ENCODE peak calls at places on chromosomes 6 and 20, in five cellular contexts. B is A549, L is aorta, V is right lobe of liver, H is IMR-90. I is an unnamed sample.

GRCh38 chr6:81739230-81740195 is 13.0 kb downstream of the TENT5A start:
- DNase-seq in B (no peak), V (no peak), H (no peak), L (no peak), I (no peak)

GRCh38 chr6:108897371-108897770 is 49.1 kb downstream of the ARMC2 start:
- DNase-seq in V (peak), L (no peak), H (peak), B (no peak), I (no peak)

GRCh38 chr6:143449082-143449481 is 1.4 kb downstream of the ADAT2 start:
- DNase-seq in V (no peak), H (no peak), B (no peak), L (no peak), I (no peak)

GRCh38 chr20:13870349-13870748 is 85.5 kb downstream of the NDUFAF5 start:
- DNase-seq in B (no peak), H (no peak), V (no peak), L (no peak), I (no peak)

GRCh38 chr6:109490708-109491107 is 7.7 kb upstream of the ZBTB24 start:
- DNase-seq in V (no peak), H (no peak), B (no peak), L (no peak), I (no peak)

GRCh38 chr20:48845000-48845399 is 17.2 kb upstream of the PREX1 start:
- DNase-seq in L (no peak), V (no peak), B (no peak), H (peak), I (no peak)

GRCh38 chr6:132937466-132937906 is 123.1 kb downstream of the RPS12 start:
- DNase-seq in V (no peak), L (no peak), H (peak), B (peak), I (no peak)

GRCh38 chr6:79872986-79873385 is 74.4 kb downstream of the ELOVL4 start:
- DNase-seq in B (no peak), L (no peak), V (no peak), H (peak), I (no peak)

GRCh38 chr6:70310063-70310694 is 7.3 kb upstream of the COL9A1 start:
- DNase-seq in B (no peak), L (no peak), V (no peak), H (peak), I (no peak)

GRCh38 chr6:84033523-84034451 is at the start of gene MRAP2:
- DNase-seq in H (no peak), L (peak), V (peak), B (peak), I (peak)

GRCh38 chr6:34606477-34607130 is 50.5 kb upstream of the SPDEF start:
- DNase-seq in B (no peak), L (no peak), H (no peak), V (no peak), I (no peak)

GRCh38 chr6:1463275-1463674 is 73.9 kb downstream of the FOXF2 start:
- DNase-seq in V (no peak), H (no peak), L (no peak), B (no peak), I (no peak)

GRCh38 chr6:47447726-47448125 is 29.9 kb upstream of the CD2AP start:
- DNase-seq in L (no peak), B (no peak), H (no peak), V (no peak), I (no peak)

GRCh38 chr6:154478021-154478651 is 32.3 kb downstream of the CNKSR3 start:
- DNase-seq in L (no peak), B (no peak), V (peak), H (peak), I (peak)

GRCh38 chr6:80622641-80623040 is 516.2 kb downstream of the BCKDHB start:
- DNase-seq in B (no peak), H (no peak), L (no peak), V (peak), I (peak)

GRCh38 chr6:44257753-44258324 is 511 bp upstream of the SLC35B2 start:
- DNase-seq in L (no peak), H (no peak), V (no peak), B (no peak), I (no peak)

GRCh38 chr6:79028641-79029314 is 49.3 kb downstream of the PHIP start:
- DNase-seq in L (no peak), H (no peak), V (no peak), B (no peak), I (no peak)

GRCh38 chr20:58710481-58711265 is 18.1 kb downstream of the NPEPL1 start:
- DNase-seq in B (no peak), H (no peak), L (peak), V (peak), I (peak)

GRCh38 chr20:13355386-13355785 is 134.3 kb downstream of the ISM1 start:
- DNase-seq in L (no peak), V (no peak), B (no peak), H (no peak), I (no peak)

GRCh38 chr20:32945710-32946221 is 58.5 kb downstream of the SUN5 start:
- DNase-seq in H (peak), V (no peak), B (peak), L (no peak), I (no peak)

GRCh38 chr6:35305117-35305516 is 7.5 kb downstream of the DEF6 start:
- DNase-seq in H (no peak), B (no peak), V (no peak), L (no peak), I (no peak)

GRCh38 chr20:37494796-37495195 is 26.3 kb upstream of the NNAT start:
- DNase-seq in B (no peak), V (no peak), H (no peak), L (no peak), I (no peak)

GRCh38 chr6:125906158-125906998 is 50.2 kb upstream of the HINT3 start:
- DNase-seq in V (peak), B (peak), H (peak), L (no peak), I (no peak)

GRCh38 chr20:11917663-11918062 is at the start of gene BTBD3:
- DNase-seq in B (no peak), V (no peak), L (no peak), H (peak), I (peak)
- H3K4me3 ChIP-seq in B (no peak), V (peak), L (peak), H (peak), I (peak)

GRCh38 chr20:46194409-46194808 is 76.3 kb downstream of the CD40 start:
- DNase-seq in L (no peak), H (no peak), B (no peak), V (no peak), I (no peak)

GRCh38 chr20:46190796-46191540 is 72.9 kb downstream of the CD40 start:
- DNase-seq in H (no peak), V (no peak), B (no peak), L (no peak), I (no peak)

GRCh38 chr20:46191611-46192010 is 73.5 kb downstream of the CD40 start:
- DNase-seq in L (no peak), H (no peak), B (no peak), V (no peak), I (no peak)

GRCh38 chr20:46195264-46196038 is 77.3 kb downstream of the CD40 start:
- DNase-seq in H (no peak), L (no peak), V (no peak), B (no peak), I (no peak)

GRCh38 chr20:46192376-46192944 is 74.3 kb downstream of the CD40 start:
- DNase-seq in V (peak), B (no peak), H (no peak), L (no peak), I (no peak)
- H3K27ac ChIP-seq in V (no peak), B (no peak), H (no peak), L (no peak), I (no peak)

GRCh38 chr6:169692516-169692915 is 9.3 kb downstream of the WDR27 start:
- DNase-seq in L (no peak), B (no peak), H (no peak), V (no peak), I (no peak)

GRCh38 chr6:169689247-169689646 is 12.6 kb downstream of the WDR27 start:
- DNase-seq in L (no peak), H (peak), B (no peak), V (no peak), I (no peak)

GRCh38 chr6:169695131-169695530 is 6.7 kb downstream of the WDR27 start:
- DNase-seq in L (no peak), V (no peak), H (no peak), B (no peak), I (no peak)

GRCh38 chr6:169685860-169686259 is 16.0 kb downstream of the WDR27 start:
- DNase-seq in B (no peak), H (no peak), L (no peak), V (no peak), I (no peak)

DNA sequence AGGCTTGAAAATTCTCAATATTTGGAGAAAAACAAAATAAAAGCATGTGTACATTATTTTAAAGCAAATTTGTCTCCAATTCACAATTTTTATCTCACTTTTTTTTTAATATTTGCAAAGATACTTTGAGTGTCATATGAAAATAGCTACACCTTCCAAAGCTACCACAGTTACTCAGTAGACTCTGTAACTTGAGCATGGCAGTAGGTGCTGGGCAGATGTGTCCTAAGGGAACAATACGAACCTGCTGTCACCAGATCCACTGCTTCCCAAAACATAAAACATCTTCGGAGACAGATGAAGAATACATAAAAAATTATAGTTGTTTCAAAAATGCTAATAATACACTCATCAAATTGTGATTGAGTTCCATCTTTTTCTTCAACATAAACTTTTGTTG is 10.6 kb downstream of the WDR27 start:
- DNase-seq in H (no peak), L (no peak), B (no peak), V (no peak), I (no peak)
- H3K4me3 ChIP-seq in H (no peak), L (no peak), B (no peak), V (no peak), I (no peak)

GRCh38 chr20:22584922-22585785 is 782 bp upstream of the FOXA2 start:
- DNase-seq in H (no peak), B (peak), V (peak), L (no peak), I (no peak)
- H3K27ac ChIP-seq in H (no peak), B (peak), V (peak), L (no peak), I (no peak)

GRCh38 chr6:107493158-107494057 is 3.5 kb downstream of the SOBP start:
- DNase-seq in H (peak), L (no peak), B (no peak), V (no peak), I (no peak)
- H3K4me3 ChIP-seq in H (peak), L (peak), B (no peak), V (no peak), I (peak)

DNA sequence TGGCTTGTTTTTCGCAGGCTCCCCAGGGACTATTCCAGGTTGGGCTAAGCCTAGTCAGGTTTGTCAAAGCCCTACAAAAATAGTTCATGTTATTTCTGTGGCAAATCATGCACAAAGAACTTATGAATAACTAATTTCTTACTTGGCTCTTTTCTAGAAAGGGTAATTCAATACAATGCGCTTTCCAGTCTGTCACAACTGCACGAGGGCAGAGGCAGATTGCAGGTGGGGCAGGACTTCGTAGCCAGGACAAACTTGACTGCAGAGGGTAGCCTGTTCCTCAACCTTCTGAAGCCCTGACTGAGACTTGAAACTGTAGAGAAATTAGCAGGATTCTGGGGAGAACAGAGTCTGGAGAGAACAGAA is 253.5 kb downstream of the QKI start:
- DNase-seq in L (no peak), V (no peak), H (no peak), B (no peak), I (no peak)
- H3K27ac ChIP-seq in L (no peak), V (no peak), H (no peak), B (no peak), I (no peak)

I was measured in kidney.